ENCODE peak calls at places on chromosomes 11 and 22, in four cellular contexts. B, S, J and A are unnamed samples.

GRCh38 chr22:31912402-31912733 is 32.0 kb upstream of the YWHAH start:
- DNase-seq in J (no peak), S (no peak), B (peak), A (peak)

GRCh38 chr11:75487366-75487765 is 38.4 kb downstream of the GDPD5 start:
- DNase-seq in S (no peak), J (no peak), B (no peak), A (no peak)

GRCh38 chr22:25023879-25024278 is 71.4 kb downstream of the KIAA1671 start:
- DNase-seq in B (no peak), J (no peak), S (peak), A (no peak)

GRCh38 chr22:43828711-43829447 is 16.8 kb upstream of the EFCAB6 start:
- DNase-seq in B (peak), J (peak), S (peak), A (peak)

GRCh38 chr22:26330971-26331625 is 98.0 kb upstream of the ASPHD2 start:
- DNase-seq in J (no peak), B (peak), S (peak), A (peak)

GRCh38 chr22:20561882-20562281 is 54.5 kb downstream of the MED15 start:
- DNase-seq in B (no peak), S (peak), J (no peak), A (no peak)

GRCh38 chr11:17781221-17781620 is 46.6 kb downstream of the KCNC1 start:
- DNase-seq in S (no peak), B (no peak), J (no peak), A (no peak)

GRCh38 chr11:304915-305833 is 2.4 kb upstream of the IFITM2 start:
- DNase-seq in S (peak), J (peak), B (peak), A (peak)

GRCh38 chr22:35589071-35589735 is 27.9 kb downstream of the MB start:
- DNase-seq in S (peak), J (no peak), B (peak), A (peak)

GRCh38 chr22:39265143-39265542 is 20.4 kb upstream of the PDGFB start:
- DNase-seq in B (no peak), J (no peak), S (no peak), A (no peak)

GRCh38 chr11:47245586-47246357 is 2.8 kb downstream of the ACP2 start:
- DNase-seq in S (no peak), B (no peak), J (no peak), A (no peak)

GRCh38 chr11:47248304-47248663 is 330 bp downstream of the ACP2 start:
- DNase-seq in B (no peak), S (peak), J (no peak), A (peak)

GRCh38 chr11:47249378-47249715 is 733 bp upstream of the ACP2 start:
- DNase-seq in B (no peak), J (no peak), S (no peak), A (no peak)

GRCh38 chr11:47248664-47249377 is at the start of gene ACP2:
- DNase-seq in S (peak), B (peak), J (peak), A (peak)

GRCh38 chr11:47247502-47247901 is 1.1 kb downstream of the ACP2 start:
- DNase-seq in S (no peak), B (no peak), J (peak), A (no peak)
- H3K4me3 ChIP-seq in S (peak), B (no peak), J (peak), A (peak)

DNA sequence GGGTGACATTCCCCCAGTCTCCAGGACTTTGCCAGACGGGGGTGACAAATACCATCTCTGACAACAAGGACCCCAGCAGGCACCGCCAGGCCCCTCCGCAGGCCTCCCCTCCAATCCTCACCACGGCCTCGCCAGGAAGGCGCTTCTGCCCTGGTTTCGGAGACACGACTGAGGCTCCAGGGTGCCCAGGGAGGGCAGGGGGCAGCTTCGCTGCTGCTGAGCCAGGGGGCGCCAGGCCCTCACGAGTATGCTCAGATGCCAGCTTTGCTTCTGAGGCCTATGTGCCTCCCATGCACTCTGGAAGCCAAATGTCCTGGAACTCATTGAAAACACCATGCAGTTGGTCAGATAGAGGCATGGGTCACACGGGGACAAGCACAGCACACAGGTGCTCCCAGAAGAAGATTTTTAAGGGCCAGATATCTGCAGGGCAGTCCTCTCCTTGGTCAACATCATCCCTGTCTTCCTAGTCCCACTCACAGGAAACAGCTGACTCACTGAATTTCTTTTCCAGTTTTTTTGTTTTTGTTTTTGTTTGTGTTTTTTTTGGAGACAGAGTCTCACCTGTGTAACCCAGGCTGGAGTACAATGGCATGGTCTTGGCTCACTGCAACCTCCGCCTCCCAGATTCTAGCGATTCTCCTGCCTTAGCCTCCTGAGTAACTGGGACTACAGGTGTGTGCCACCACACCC is 19.9 kb downstream of the BID start:
- DNase-seq in J (peak), B (no peak), S (no peak), A (no peak)
- TF ChIP-seq CTCF in J (no peak), B (peak), S (peak), A (peak)

GRCh38 chr11:118715837-118716260 is 36.4 kb upstream of the TREH start:
- DNase-seq in S (no peak), B (peak), J (no peak), A (peak)
- H3K4me3 ChIP-seq in S (no peak), B (no peak), J (no peak), A (no peak)

GRCh38 chr11:19656140-19656541 is 56.5 kb upstream of the NAV2 start:
- DNase-seq in J (no peak), S (no peak), B (no peak), A (no peak)
- TF ChIP-seq CTCF in J (no peak), S (no peak), B (no peak), A (no peak)

GRCh38 chr11:104781037-104781436 is 117.2 kb downstream of the CASP12 start:
- DNase-seq in J (no peak), B (no peak), S (no peak), A (no peak)

GRCh38 chr11:104783241-104783640 is 115.0 kb downstream of the CASP12 start:
- DNase-seq in J (no peak), S (no peak), B (no peak), A (no peak)

GRCh38 chr11:104781719-104782376 is 116.4 kb downstream of the CASP12 start:
- DNase-seq in J (no peak), S (no peak), B (no peak), A (no peak)

GRCh38 chr11:104784684-104785460 is 113.4 kb downstream of the CASP12 start:
- DNase-seq in S (no peak), B (no peak), J (no peak), A (no peak)

DNA sequence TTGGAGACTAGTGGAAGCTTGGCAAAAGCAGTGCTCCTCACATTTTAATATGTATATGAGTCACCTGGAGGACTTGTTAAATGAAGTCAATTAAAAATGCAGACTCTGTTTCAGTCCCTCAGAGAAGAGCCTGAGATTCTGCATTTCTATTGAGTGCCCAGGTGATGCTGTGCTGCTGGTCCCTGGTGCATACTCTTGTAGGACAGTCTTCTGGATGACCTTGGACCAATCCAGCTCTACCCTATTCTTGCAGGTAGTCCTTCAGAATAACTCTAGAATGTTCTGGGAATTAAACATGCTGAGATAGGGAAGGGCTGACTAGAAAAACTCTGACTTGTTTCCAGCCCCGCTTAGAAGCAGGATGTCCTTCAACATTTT is 115.9 kb downstream of the CASP12 start:
- DNase-seq in S (no peak), J (no peak), B (no peak), A (no peak)
- H3K4me3 ChIP-seq in S (no peak), J (no peak), B (no peak), A (no peak)

GRCh38 chr11:133533205-133533604 is 904 bp upstream of the OPCML start:
- DNase-seq in J (no peak), B (no peak), S (no peak), A (no peak)
- TF ChIP-seq CTCF in J (no peak), B (no peak), S (no peak), A (no peak)

GRCh38 chr11:62542111-62542745 is 4.4 kb downstream of the AHNAK start:
- DNase-seq in B (no peak), S (no peak), J (no peak), A (no peak)
- H3K4me3 ChIP-seq in B (peak), S (peak), J (no peak), A (peak)